ENCODE peak calls at places on chromosome 7, in six cellular contexts. A is hepatocyte; Q is stimulated activated CD8-positive, alpha-beta memory T cell treated with anti-CD3 and anti-CD28 coated beads, Interleukin-2, amount 100 ng/mL, for 1 hour; Z is pancreas; P is CD8-positive, alpha-beta memory T cell; J is NCI-H1092 treated with DMSO at 0.1 percent for 48 hours. T is an unnamed sample.
A peak's percentile ranks its signal among the peaks of the same experiment; 100 is the strongest.

GRCh38 chr7:20095441-20095840 is 121.7 kb downstream of the MACC1 start:
- DNase-seq in A (no peak), Q (no peak), Z (no peak), P (no peak), J (no peak), T (no peak)

GRCh38 chr7:47153076-47153475 is 428.8 kb downstream of the TNS3 start:
- DNase-seq in A (peak; percentile 70), Q (no peak), Z (no peak), P (no peak), J (peak; percentile 77), T (no peak)

GRCh38 chr7:126578338-126578737 is 674.4 kb downstream of the GRM8 start:
- DNase-seq in A (no peak), Q (no peak), Z (no peak), P (no peak), J (peak; percentile 98), T (no peak)

GRCh38 chr7:103985565-103986126 is 3.8 kb downstream of the RELN start:
- DNase-seq in A (no peak), Q (no peak), Z (no peak), P (no peak), J (no peak), T (no peak)

GRCh38 chr7:105654095-105654686 is 72.9 kb upstream of the EFCAB10 start:
- DNase-seq in A (no peak), Q (no peak), Z (no peak), P (no peak), J (no peak), T (no peak)

GRCh38 chr7:106110238-106110560 is 1.9 kb downstream of the SYPL1 start:
- DNase-seq in A (no peak), Q (no peak), Z (no peak), P (no peak), J (no peak), T (no peak)

GRCh38 chr7:37430126-37430525 is 18.5 kb downstream of the ELMO1 start:
- DNase-seq in A (no peak), Q (no peak), Z (no peak), P (no peak), J (no peak), T (no peak)

GRCh38 chr7:93453264-93453663 is 121.3 kb downstream of the CALCR start:
- DNase-seq in A (no peak), Q (no peak), Z (no peak), P (no peak), J (no peak), T (no peak)

GRCh38 chr7:45181991-45182855 is 24.6 kb downstream of the RAMP3 start:
- DNase-seq in A (no peak), Q (no peak), Z (no peak), P (no peak), J (no peak), T (no peak)

GRCh38 chr7:55028011-55028410 is 9.2 kb downstream of the EGFR start:
- DNase-seq in A (no peak), Q (no peak), Z (no peak), P (no peak), J (no peak), T (no peak)

GRCh38 chr7:117124585-117125220 is 171.4 kb downstream of the ST7 start:
- DNase-seq in A (peak; percentile 87), Q (no peak), Z (peak; percentile 82), P (peak; percentile 62), J (peak; percentile 63), T (peak; percentile 36)

GRCh38 chr7:94657771-94658693 is 2.1 kb upstream of the SGCE start:
- DNase-seq in A (peak; percentile 97), Q (peak; percentile 77), Z (peak; percentile 99), P (peak; percentile 98), J (peak; percentile 89), T (peak; percentile 77)

GRCh38 chr7:50598455-50599343 is 33.5 kb upstream of the DDC start:
- DNase-seq in A (no peak), Q (no peak), Z (no peak), P (no peak), J (peak; percentile 76), T (no peak)

GRCh38 chr7:157805716-157806115 is 468.9 kb downstream of the DNAJB6 start:
- DNase-seq in A (no peak), Q (no peak), Z (peak; percentile 20), P (peak; percentile 8), J (peak; percentile 27), T (no peak)

GRCh38 chr7:22005151-22005550 is 59.5 kb upstream of the CDCA7L start:
- DNase-seq in A (no peak), Q (no peak), Z (no peak), P (no peak), J (no peak), T (no peak)